ENCODE peak calls at places on chromosomes 11 and 22, in five cellular contexts. One of them, this sample, is unnamed.

GRCh38 chr11:132994038-132994502 is 538.2 kb downstream of the OPCML start:
- DNase-seq in tibial artery: no peak
- DNase-seq in hepatocyte: no peak
- DNase-seq in lower lobe of right lung: no peak
- DNase-seq in iPS DF 6.9: no peak
- DNase-seq in this sample: no peak

GRCh38 chr22:23065495-23066122 is 4.7 kb upstream of the GNAZ start:
- DNase-seq in hepatocyte: no peak
- DNase-seq in tibial artery: peak; percentile 44
- DNase-seq in iPS DF 6.9: no peak
- DNase-seq in lower lobe of right lung: peak; percentile 30
- DNase-seq in this sample: no peak

GRCh38 chr11:44409558-44410236 is 99.8 kb upstream of the ALX4 start:
- DNase-seq in iPS DF 6.9: no peak
- DNase-seq in hepatocyte: no peak
- DNase-seq in lower lobe of right lung: peak; percentile 51
- DNase-seq in tibial artery: no peak
- DNase-seq in this sample: no peak

GRCh38 chr22:45977003-45977395 is at the start of gene WNT7B:
- DNase-seq in lower lobe of right lung: peak; percentile 75
- DNase-seq in hepatocyte: peak; percentile 73
- DNase-seq in tibial artery: no peak
- DNase-seq in iPS DF 6.9: no peak
- DNase-seq in this sample: no peak

GRCh38 chr11:1749787-1750351 is 526 bp downstream of the IFITM10 start:
- DNase-seq in hepatocyte: peak; percentile 62
- DNase-seq in tibial artery: peak; percentile 91
- DNase-seq in iPS DF 6.9: no peak
- DNase-seq in lower lobe of right lung: peak; percentile 42
- DNase-seq in this sample: peak; percentile 81

GRCh38 chr22:30572840-30573593 is 1.4 kb downstream of the GAL3ST1 start:
- DNase-seq in tibial artery: no peak
- DNase-seq in iPS DF 6.9: no peak
- DNase-seq in lower lobe of right lung: no peak
- DNase-seq in hepatocyte: peak; percentile 68
- DNase-seq in this sample: no peak

GRCh38 chr11:75874942-75875341 is 59.9 kb downstream of the UVRAG start:
- DNase-seq in tibial artery: no peak
- DNase-seq in lower lobe of right lung: no peak
- DNase-seq in iPS DF 6.9: no peak
- DNase-seq in hepatocyte: no peak
- DNase-seq in this sample: no peak

GRCh38 chr11:134508219-134508990 is 96.4 kb upstream of the B3GAT1 start:
- DNase-seq in iPS DF 6.9: no peak
- DNase-seq in lower lobe of right lung: no peak
- DNase-seq in hepatocyte: no peak
- DNase-seq in tibial artery: peak; percentile 43
- DNase-seq in this sample: no peak

GRCh38 chr11:59669611-59670009 is 773 bp upstream of the PATL1 start:
- DNase-seq in iPS DF 6.9: no peak
- DNase-seq in lower lobe of right lung: peak; percentile 67
- DNase-seq in tibial artery: peak; percentile 73
- DNase-seq in hepatocyte: no peak
- DNase-seq in this sample: no peak

GRCh38 chr11:34962034-34962433 is 45.6 kb downstream of the PDHX start:
- DNase-seq in tibial artery: no peak
- DNase-seq in lower lobe of right lung: no peak
- DNase-seq in iPS DF 6.9: no peak
- DNase-seq in hepatocyte: no peak
- DNase-seq in this sample: no peak

GRCh38 chr11:63613517-63614135 is 607 bp downstream of the PLAAT3 start:
- DNase-seq in hepatocyte: peak; percentile 60
- DNase-seq in tibial artery: peak; percentile 78
- DNase-seq in iPS DF 6.9: no peak
- DNase-seq in lower lobe of right lung: peak; percentile 70
- DNase-seq in this sample: peak; percentile 48

GRCh38 chr22:33887173-33887572 is 33.1 kb downstream of the LARGE1 start:
- DNase-seq in lower lobe of right lung: no peak
- DNase-seq in tibial artery: no peak
- DNase-seq in hepatocyte: no peak
- DNase-seq in iPS DF 6.9: no peak
- DNase-seq in this sample: no peak

GRCh38 chr11:13289081-13289480 is 11.5 kb downstream of the BMAL1 start:
- DNase-seq in tibial artery: no peak
- DNase-seq in iPS DF 6.9: no peak
- DNase-seq in hepatocyte: no peak
- DNase-seq in lower lobe of right lung: no peak
- DNase-seq in this sample: peak; percentile 70

GRCh38 chr11:18772211-18772610 is 19.4 kb downstream of the PTPN5 start:
- DNase-seq in tibial artery: no peak
- DNase-seq in hepatocyte: no peak
- DNase-seq in lower lobe of right lung: no peak
- DNase-seq in iPS DF 6.9: no peak
- DNase-seq in this sample: no peak

GRCh38 chr22:36797988-36798670 is 18.7 kb downstream of the PVALB start:
- DNase-seq in iPS DF 6.9: no peak
- DNase-seq in tibial artery: no peak
- DNase-seq in hepatocyte: no peak
- DNase-seq in lower lobe of right lung: no peak
- DNase-seq in this sample: no peak

GRCh38 chr11:106369224-106369623 is 291.8 kb downstream of the AASDHPPT start:
- DNase-seq in tibial artery: no peak
- DNase-seq in hepatocyte: no peak
- DNase-seq in iPS DF 6.9: no peak
- DNase-seq in lower lobe of right lung: no peak
- DNase-seq in this sample: peak; percentile 5

GRCh38 chr22:33221566-33221965 is 163.4 kb upstream of the SYN3 start:
- DNase-seq in hepatocyte: no peak
- DNase-seq in lower lobe of right lung: no peak
- DNase-seq in iPS DF 6.9: no peak
- DNase-seq in tibial artery: no peak
- DNase-seq in this sample: no peak

GRCh38 chr22:46735747-46736608 is 2.1 kb downstream of the CERK start:
- DNase-seq in tibial artery: no peak
- DNase-seq in lower lobe of right lung: no peak
- DNase-seq in iPS DF 6.9: no peak
- DNase-seq in hepatocyte: peak; percentile 8
- DNase-seq in this sample: no peak

GRCh38 chr22:47965066-47965465 is 1202.6 kb downstream of the TBC1D22A start:
- DNase-seq in iPS DF 6.9: no peak
- DNase-seq in hepatocyte: no peak
- DNase-seq in tibial artery: no peak
- DNase-seq in lower lobe of right lung: no peak
- DNase-seq in this sample: no peak

GRCh38 chr11:65236194-65237059 is 25.3 kb upstream of the POLA2 start:
- DNase-seq in hepatocyte: no peak
- DNase-seq in tibial artery: no peak
- DNase-seq in iPS DF 6.9: no peak
- DNase-seq in lower lobe of right lung: no peak
- DNase-seq in this sample: no peak

GRCh38 chr22:17974087-17974486 is 50.3 kb downstream of the MICAL3 start:
- DNase-seq in tibial artery: no peak
- DNase-seq in hepatocyte: no peak
- DNase-seq in lower lobe of right lung: no peak
- DNase-seq in iPS DF 6.9: no peak
- DNase-seq in this sample: no peak

GRCh38 chr11:20010861-20011225 is 149.4 kb downstream of the DBX1 start:
- DNase-seq in lower lobe of right lung: no peak
- DNase-seq in hepatocyte: no peak
- DNase-seq in tibial artery: no peak
- DNase-seq in iPS DF 6.9: no peak
- DNase-seq in this sample: no peak

GRCh38 chr22:19106886-19107729 is 15.1 kb downstream of the DGCR2 start:
- DNase-seq in iPS DF 6.9: no peak
- DNase-seq in hepatocyte: no peak
- DNase-seq in tibial artery: peak; percentile 31
- DNase-seq in lower lobe of right lung: no peak
- DNase-seq in this sample: no peak
- H3K27ac ChIP-seq in iPS DF 6.9: no peak overlapping the region
- H3K27ac ChIP-seq in hepatocyte: no peak overlapping the region
- H3K27ac ChIP-seq in tibial artery: no peak overlapping the region
- H3K27ac ChIP-seq in lower lobe of right lung: no peak overlapping the region
- H3K27ac ChIP-seq in this sample: no peak overlapping the region

GRCh38 chr22:50547231-50547851 is 1.6 kb downstream of the KLHDC7B start:
- DNase-seq in iPS DF 6.9: no peak
- DNase-seq in hepatocyte: no peak
- DNase-seq in tibial artery: no peak
- DNase-seq in lower lobe of right lung: peak; percentile 45
- DNase-seq in this sample: no peak

GRCh38 chr22:50544746-50545253 is 899 bp upstream of the KLHDC7B start:
- DNase-seq in hepatocyte: peak; percentile 18
- DNase-seq in tibial artery: no peak
- DNase-seq in lower lobe of right lung: peak; percentile 84
- DNase-seq in iPS DF 6.9: no peak
- DNase-seq in this sample: no peak

GRCh38 chr22:50545522-50546325 is at the start of gene KLHDC7B:
- DNase-seq in hepatocyte: peak; percentile 16
- DNase-seq in tibial artery: no peak
- DNase-seq in lower lobe of right lung: peak; percentile 45
- DNase-seq in iPS DF 6.9: no peak
- DNase-seq in this sample: no peak

GRCh38 chr22:50548046-50548912 is 2.6 kb downstream of the KLHDC7B start:
- DNase-seq in hepatocyte: no peak
- DNase-seq in tibial artery: no peak
- DNase-seq in iPS DF 6.9: no peak
- DNase-seq in lower lobe of right lung: peak; percentile 58
- DNase-seq in this sample: no peak

DNA sequence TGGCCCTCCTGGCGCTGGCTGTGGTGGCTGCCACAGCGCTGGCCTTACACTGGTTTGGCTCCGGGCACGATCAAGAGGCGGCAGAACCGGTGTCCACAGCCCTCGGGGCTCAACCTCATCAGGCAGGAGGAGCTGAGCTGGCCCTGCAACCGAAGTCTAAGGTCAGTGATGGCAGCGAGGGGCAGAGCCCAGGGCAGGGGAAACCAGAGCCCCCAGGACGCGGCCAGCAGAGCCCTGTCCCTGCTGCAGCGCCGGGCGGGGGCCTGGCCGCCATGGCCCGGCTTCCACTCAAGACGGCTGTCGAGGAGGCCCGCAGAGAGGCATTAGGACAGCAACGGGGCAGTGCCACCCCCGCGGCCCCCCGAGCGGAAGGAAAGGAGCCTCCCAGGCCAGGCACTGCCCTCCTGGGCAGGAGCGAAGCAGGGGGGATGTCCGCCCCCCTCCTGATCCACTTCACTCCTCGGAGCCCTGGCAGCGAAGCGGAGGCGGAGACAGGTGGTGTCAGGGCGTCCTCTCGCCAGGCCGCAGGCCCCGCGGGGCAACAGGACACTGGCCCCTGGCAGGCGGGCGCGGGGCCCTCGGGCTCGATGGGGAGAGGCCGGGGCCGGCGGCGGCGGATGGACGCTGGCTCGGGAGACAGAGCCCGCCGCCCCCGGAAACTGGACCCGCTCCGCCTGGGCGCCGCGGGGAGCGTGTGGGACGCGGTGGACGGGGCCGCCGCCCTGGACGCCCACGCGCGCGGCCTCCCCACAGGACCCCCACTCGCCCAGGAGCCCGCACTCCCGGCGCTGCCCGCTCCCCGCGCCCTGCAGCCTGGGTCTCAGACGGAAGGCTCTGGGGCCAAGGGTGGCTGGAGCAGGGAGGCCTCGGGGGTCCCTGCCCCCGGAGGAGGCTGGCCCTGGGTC is 879 bp downstream of the KLHDC7B start:
- DNase-seq in iPS DF 6.9: no peak
- DNase-seq in lower lobe of right lung: peak; percentile 45
- DNase-seq in tibial artery: no peak
- DNase-seq in hepatocyte: no peak
- DNase-seq in this sample: no peak
- H3K4me3 ChIP-seq in iPS DF 6.9: no peak overlapping the region
- H3K4me3 ChIP-seq in lower lobe of right lung: no peak overlapping the region
- H3K4me3 ChIP-seq in tibial artery: no peak overlapping the region
- H3K4me3 ChIP-seq in hepatocyte: no peak overlapping the region
- H3K4me3 ChIP-seq in this sample: no peak overlapping the region

GRCh38 chr22:38792833-38793232 is 1.1 kb downstream of the DNAL4 start:
- DNase-seq in lower lobe of right lung: no peak
- DNase-seq in tibial artery: no peak
- DNase-seq in hepatocyte: no peak
- DNase-seq in iPS DF 6.9: no peak
- DNase-seq in this sample: peak; percentile 12
- H3K27ac ChIP-seq in lower lobe of right lung: no peak overlapping the region
- H3K27ac ChIP-seq in tibial artery: peak overlapping the region; percentile 90
- H3K27ac ChIP-seq in hepatocyte: peak overlapping the region; percentile 64
- H3K27ac ChIP-seq in iPS DF 6.9: no peak overlapping the region
- H3K27ac ChIP-seq in this sample: no peak overlapping the region

DNA sequence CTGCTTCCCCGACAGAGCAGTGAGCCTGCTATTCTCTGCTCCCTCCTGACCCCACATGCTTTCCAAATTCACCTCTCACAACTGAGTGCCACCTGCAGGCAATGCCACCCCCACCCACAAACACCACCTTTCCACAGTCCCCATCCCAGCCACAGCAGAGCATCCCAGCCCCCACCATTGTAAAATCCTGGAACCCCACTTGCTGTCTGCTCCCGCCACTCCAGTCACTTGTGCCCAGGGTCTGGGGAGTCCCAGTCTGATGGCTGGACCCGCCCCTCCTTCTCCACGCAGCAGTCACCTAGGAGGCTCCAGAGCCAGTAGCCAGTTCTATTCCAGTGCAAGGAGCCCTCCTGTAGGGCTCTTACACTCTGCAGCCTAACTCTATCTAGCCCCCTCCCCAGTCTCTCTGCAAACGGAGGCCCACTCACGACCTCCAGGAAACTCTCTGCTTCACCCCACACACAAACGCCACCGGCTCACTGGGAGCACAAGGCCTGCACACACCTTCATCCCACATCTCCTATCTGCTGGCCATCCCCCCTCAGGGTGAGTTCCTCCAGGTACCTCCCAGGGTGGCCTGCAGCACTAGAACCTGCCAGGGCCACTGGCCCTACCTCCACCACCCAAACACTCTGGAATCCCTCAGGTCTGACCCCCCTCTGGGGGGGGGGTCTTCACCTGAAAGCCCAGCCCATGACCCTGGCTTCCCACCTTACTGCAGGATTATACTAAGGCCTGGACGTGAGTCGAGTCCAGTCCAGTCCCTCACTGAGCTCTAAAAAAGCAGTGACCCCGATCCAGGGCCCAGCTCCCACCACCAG is 1.4 kb downstream of the GNB1L start:
- DNase-seq in iPS DF 6.9: no peak
- DNase-seq in tibial artery: no peak
- DNase-seq in hepatocyte: peak; percentile 10
- DNase-seq in lower lobe of right lung: no peak
- DNase-seq in this sample: no peak
- H3K4me3 ChIP-seq in iPS DF 6.9: peak overlapping the region; percentile 82
- H3K4me3 ChIP-seq in tibial artery: peak overlapping the region; percentile 68
- H3K4me3 ChIP-seq in hepatocyte: peak overlapping the region; percentile 65
- H3K4me3 ChIP-seq in lower lobe of right lung: peak overlapping the region; percentile 91
- H3K4me3 ChIP-seq in this sample: peak overlapping the region; percentile 80

GRCh38 chr11:23313001-23313400 is 452.7 kb upstream of the CCDC179 start:
- DNase-seq in tibial artery: no peak
- DNase-seq in iPS DF 6.9: no peak
- DNase-seq in lower lobe of right lung: no peak
- DNase-seq in hepatocyte: no peak
- DNase-seq in this sample: no peak
- H3K27ac ChIP-seq in tibial artery: peak overlapping the region; percentile 1
- H3K27ac ChIP-seq in iPS DF 6.9: no peak overlapping the region
- H3K27ac ChIP-seq in lower lobe of right lung: no peak overlapping the region
- H3K27ac ChIP-seq in hepatocyte: no peak overlapping the region
- H3K27ac ChIP-seq in this sample: no peak overlapping the region